ENCODE peak calls at places on chromosomes 7 and 10, in five cellular contexts. X, U, O, S and P are unnamed samples.

GRCh38 chr10:110512461-110513187 is 14.9 kb downstream of the DUSP5 start:
- DNase-seq in X (peak; percentile 94), U (no peak), O (peak; percentile 77), S (no peak), P (no peak)

GRCh38 chr7:157126921-157127320 is 11.8 kb upstream of the UBE3C start:
- DNase-seq in X (no peak), U (no peak), O (no peak), S (no peak), P (no peak)

GRCh38 chr7:128234475-128234874 is 6.6 kb upstream of the LEP start:
- DNase-seq in X (no peak), U (no peak), O (no peak), S (no peak), P (no peak)

GRCh38 chr7:98771519-98772241 is 98.1 kb downstream of the TMEM130 start:
- DNase-seq in X (peak; percentile 78), U (no peak), O (no peak), S (no peak), P (no peak)

GRCh38 chr7:31948041-31948440 is 122.2 kb downstream of the PDE1C start:
- DNase-seq in X (peak; percentile 91), U (no peak), O (peak; percentile 92), S (no peak), P (no peak)

GRCh38 chr7:57427594-57427993 is 22.4 kb upstream of the ZNF716 start:
- DNase-seq in X (no peak), U (no peak), O (no peak), S (no peak), P (no peak)

GRCh38 chr7:138116892-138117291 is 40.6 kb downstream of the AKR1D1 start:
- DNase-seq in X (no peak), U (no peak), O (no peak), S (no peak), P (no peak)

GRCh38 chr7:88835147-88835728 is 39.7 kb upstream of the TEX47 start:
- DNase-seq in X (no peak), U (no peak), O (peak; percentile 37), S (no peak), P (no peak)

GRCh38 chr10:43118631-43119415 is 19.4 kb upstream of the CSGALNACT2 start:
- DNase-seq in X (no peak), U (no peak), O (no peak), S (no peak), P (no peak)

GRCh38 chr7:6106140-6106904 is 75.1 kb downstream of the ANKRD61 start:
- DNase-seq in X (peak; percentile 38), U (no peak), O (peak; percentile 78), S (no peak), P (no peak)

GRCh38 chr7:78959471-78959870 is 494.0 kb downstream of the MAGI2 start:
- DNase-seq in X (peak; percentile 76), U (no peak), O (peak; percentile 4), S (no peak), P (no peak)

GRCh38 chr7:78953090-78953489 is 500.4 kb downstream of the MAGI2 start:
- DNase-seq in X (peak; percentile 22), U (no peak), O (no peak), S (no peak), P (no peak)

GRCh38 chr7:78953726-78954363 is 499.6 kb downstream of the MAGI2 start:
- DNase-seq in X (peak; percentile 56), U (no peak), O (no peak), S (no peak), P (no peak)

GRCh38 chr7:78955329-78955728 is 498.1 kb downstream of the MAGI2 start:
- DNase-seq in X (no peak), U (no peak), O (no peak), S (no peak), P (no peak)
- H3K4me3 ChIP-seq in X (no peak overlapping the region), U (no peak overlapping the region), O (no peak overlapping the region), S (no peak overlapping the region), P (no peak overlapping the region)

GRCh38 chr7:130446285-130446684 is 5.5 kb upstream of the CEP41 start:
- DNase-seq in X (no peak), U (no peak), O (no peak), S (no peak), P (no peak)
- H3K9me3 ChIP-seq in X (peaks cover 4% of the 10 kb centered on the region), U (peaks cover 3% of the 10 kb centered on the region), O (peaks cover 14% of the 10 kb centered on the region), S (no peaks in the 10 kb centered on the region), P (peaks cover 2% of the 10 kb centered on the region)

GRCh38 chr7:66413379-66414114 is 208.4 kb downstream of the TPST1 start:
- DNase-seq in X (peak; percentile 25), U (peak; percentile 70), O (peak; percentile 89), S (peak; percentile 82), P (peak; percentile 80)
- H3K27ac ChIP-seq in X (no peak overlapping the region), U (peak overlapping the region; percentile 18), O (no peak overlapping the region), S (peak overlapping the region; percentile 78), P (no peak overlapping the region)

GRCh38 chr7:117238937-117239336 is 83.9 kb downstream of the WNT2 start:
- DNase-seq in X (no peak), U (no peak), O (no peak), S (no peak), P (no peak)
- H3K4me3 ChIP-seq in X (no peak overlapping the region), U (no peak overlapping the region), O (no peak overlapping the region), S (no peak overlapping the region), P (no peak overlapping the region)

DNA sequence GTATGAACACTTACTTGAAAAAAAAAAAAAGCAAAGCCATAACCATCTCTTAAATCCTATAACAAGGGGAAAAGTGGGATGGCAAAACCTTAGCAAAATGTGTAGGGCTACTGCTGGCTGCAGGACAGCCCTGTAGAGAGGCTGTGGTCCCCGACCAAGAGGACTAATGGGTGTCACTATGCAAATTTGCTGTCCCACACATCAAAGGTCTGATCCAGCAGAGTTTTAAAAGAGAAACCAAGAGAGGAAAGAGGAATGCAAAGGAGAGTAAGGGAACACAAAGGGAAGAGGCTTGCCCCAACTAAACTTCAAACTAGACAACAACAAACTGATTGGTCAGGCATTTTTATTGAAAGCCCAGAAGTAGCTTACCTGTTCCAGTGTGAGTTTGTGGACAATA is 3.1 kb upstream of the ZNRF2 start:
- DNase-seq in X (no peak), U (no peak), O (no peak), S (no peak), P (no peak)
- H3K9me3 ChIP-seq in X (no peaks in the 10 kb centered on the region), U (no peaks in the 10 kb centered on the region), O (no peaks in the 10 kb centered on the region), S (no peaks in the 10 kb centered on the region), P (no peaks in the 10 kb centered on the region)

GRCh38 chr7:130356121-130356759 is 11.6 kb downstream of the CPA5 start:
- DNase-seq in X (peak; percentile 99), U (peak; percentile 67), O (peak; percentile 24), S (peak; percentile 77), P (peak; percentile 88)

GRCh38 chr7:130352335-130353074 is 7.9 kb downstream of the CPA5 start:
- DNase-seq in X (peak; percentile 75), U (peak; percentile 48), O (no peak), S (no peak), P (no peak)

GRCh38 chr7:130351664-130352015 is 7.0 kb downstream of the CPA5 start:
- DNase-seq in X (no peak), U (no peak), O (no peak), S (no peak), P (no peak)

GRCh38 chr7:130350945-130351663 is 6.5 kb downstream of the CPA5 start:
- DNase-seq in X (no peak), U (no peak), O (no peak), S (no peak), P (no peak)

GRCh38 chr7:130353196-130353595 is 8.6 kb downstream of the CPA5 start:
- DNase-seq in X (no peak), U (no peak), O (no peak), S (no peak), P (no peak)
- H3K27ac ChIP-seq in X (peak overlapping the region; percentile 83), U (peak overlapping the region; percentile 81), O (no peak overlapping the region), S (no peak overlapping the region), P (peak overlapping the region; percentile 51)

GRCh38 chr7:101167645-101168411 is 2.5 kb upstream of the VGF start:
- DNase-seq in X (no peak), U (no peak), O (no peak), S (no peak), P (no peak)
- H3K4me3 ChIP-seq in X (no peak overlapping the region), U (no peak overlapping the region), O (no peak overlapping the region), S (no peak overlapping the region), P (no peak overlapping the region)